ENCODE peak calls at places on chromosomes 4 and X, in five cellular contexts. K is CD8-positive, alpha-beta T cell; W is dorsolateral prefrontal cortex; J is mucosa of descending colon; P is A673. U is an unnamed sample.

GRCh38 chr4:7021930-7022658 is 21.1 kb upstream of the TADA2B start:
- DNase-seq in P (no peak), J (no peak), K (no peak), W (no peak), U (no peak)

GRCh38 chr4:154983714-154984113 is 202.6 kb downstream of the RBM46 start:
- DNase-seq in J (no peak), P (no peak), W (no peak), K (no peak), U (no peak)

GRCh38 chr4:95304898-95305297 is 243.9 kb downstream of the UNC5C start:
- DNase-seq in K (no peak), P (no peak), W (no peak), J (no peak), U (peak)

GRCh38 chr4:17091104-17091503 is 192.7 kb upstream of the LDB2 start:
- DNase-seq in J (no peak), W (no peak), K (no peak), P (no peak), U (no peak)

GRCh38 chr4:54433686-54434085 is 204.6 kb downstream of the PDGFRA start:
- DNase-seq in P (peak), J (no peak), K (no peak), W (no peak), U (no peak)

GRCh38 chr4:106266201-106266600 is 49.8 kb downstream of the TBCK start:
- DNase-seq in J (no peak), W (no peak), P (peak), K (no peak), U (no peak)

GRCh38 chrX:10021461-10022272 is 54.5 kb downstream of the CLDN34 start:
- DNase-seq in W (no peak), J (no peak), P (no peak), K (no peak), U (no peak)

GRCh38 chr4:101667348-101667747 is 123.2 kb upstream of the BANK1 start:
- DNase-seq in W (peak), P (no peak), K (no peak), J (no peak), U (no peak)

GRCh38 chr4:78666830-78667258 is 109.3 kb upstream of the BMP2K start:
- DNase-seq in P (no peak), W (no peak), J (no peak), K (no peak), U (no peak)

GRCh38 chrX:29496636-29497180 is 718.7 kb upstream of the MAGEB2 start:
- DNase-seq in W (no peak), K (no peak), J (no peak), P (no peak), U (no peak)

GRCh38 chrX:135389717-135390116 is 32.0 kb upstream of the SMIM10L2A start:
- DNase-seq in K (no peak), W (no peak), J (no peak), P (no peak), U (no peak)

GRCh38 chrX:19799319-19800182 is 87.8 kb downstream of the SH3KBP1 start:
- DNase-seq in K (peak), W (no peak), P (no peak), J (no peak), U (no peak)

GRCh38 chr4:1790005-1790404 is 3.1 kb upstream of the FGFR3 start:
- DNase-seq in W (no peak), K (no peak), J (no peak), P (no peak), U (no peak)

GRCh38 chrX:9884031-9884779 is 83.0 kb upstream of the CLDN34 start:
- DNase-seq in W (no peak), P (no peak), K (no peak), J (no peak), U (no peak)

GRCh38 chr4:98928505-98929340 is at the start of gene EIF4E:
- DNase-seq in P (peak), J (peak), W (peak), K (peak), U (peak)

GRCh38 chr4:98928131-98928504 is 815 bp downstream of the EIF4E start:
- DNase-seq in K (peak), W (peak), J (peak), P (peak), U (peak)

GRCh38 chr4:98930311-98930865 is 1.5 kb upstream of the EIF4E start:
- DNase-seq in W (no peak), K (no peak), J (no peak), P (no peak), U (no peak)

GRCh38 chr4:98932539-98932938 is 3.6 kb upstream of the EIF4E start:
- DNase-seq in K (no peak), W (no peak), P (no peak), J (no peak), U (no peak)

GRCh38 chr4:98929341-98930267 is 671 bp upstream of the EIF4E start:
- DNase-seq in J (peak), W (peak), K (peak), P (no peak), U (peak)
- TF ChIP-seq CTCF in J (no peak), W (peak), K (no peak), P (no peak), U (no peak)

GRCh38 chrX:143081231-143081630 is 55.5 kb downstream of the SPANXN4 start:
- DNase-seq in K (no peak), J (no peak), P (no peak), W (no peak), U (no peak)

GRCh38 chrX:143082537-143082936 is 56.8 kb downstream of the SPANXN4 start:
- DNase-seq in W (no peak), J (no peak), K (no peak), P (no peak), U (no peak)
- H3K4me3 ChIP-seq in W (no peak), J (no peak), K (no peak), P (no peak), U (no peak)

GRCh38 chrX:40984962-40985361 is 100.3 kb upstream of the USP9X start:
- DNase-seq in P (no peak), J (no peak), W (no peak), K (no peak), U (no peak)

GRCh38 chrX:40987413-40987812 is 97.8 kb upstream of the USP9X start:
- DNase-seq in P (no peak), K (no peak), W (no peak), J (no peak), U (no peak)

DNA sequence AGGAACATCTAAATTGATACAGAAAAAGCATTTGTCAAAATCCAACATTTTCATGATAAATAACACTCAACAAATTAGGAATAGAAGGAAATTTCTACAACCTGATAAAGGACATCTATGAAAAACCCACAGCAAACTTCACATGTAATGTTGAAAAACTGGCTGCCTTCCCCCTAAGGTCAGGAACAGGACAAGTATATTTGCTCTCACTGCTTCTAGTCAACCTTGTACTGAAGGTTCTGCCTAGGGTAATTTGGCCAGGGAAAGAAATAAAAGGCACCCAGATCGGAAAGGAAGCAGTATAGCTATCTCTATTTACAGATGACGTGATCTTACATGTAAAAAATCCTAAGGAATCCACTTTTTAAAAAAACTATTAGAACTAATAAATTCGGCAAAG is 97.1 kb upstream of the USP9X start:
- DNase-seq in J (no peak), K (no peak), P (no peak), W (no peak), U (no peak)
- TF ChIP-seq CTCF in J (no peak), K (no peak), P (no peak), W (no peak), U (no peak)

GRCh38 chr4:87345139-87345538 is 22.5 kb upstream of the HSD17B13 start:
- DNase-seq in W (no peak), J (no peak), P (no peak), K (no peak), U (no peak)
- H3K4me3 ChIP-seq in W (no peak), J (no peak), P (no peak), K (no peak), U (no peak)

DNA sequence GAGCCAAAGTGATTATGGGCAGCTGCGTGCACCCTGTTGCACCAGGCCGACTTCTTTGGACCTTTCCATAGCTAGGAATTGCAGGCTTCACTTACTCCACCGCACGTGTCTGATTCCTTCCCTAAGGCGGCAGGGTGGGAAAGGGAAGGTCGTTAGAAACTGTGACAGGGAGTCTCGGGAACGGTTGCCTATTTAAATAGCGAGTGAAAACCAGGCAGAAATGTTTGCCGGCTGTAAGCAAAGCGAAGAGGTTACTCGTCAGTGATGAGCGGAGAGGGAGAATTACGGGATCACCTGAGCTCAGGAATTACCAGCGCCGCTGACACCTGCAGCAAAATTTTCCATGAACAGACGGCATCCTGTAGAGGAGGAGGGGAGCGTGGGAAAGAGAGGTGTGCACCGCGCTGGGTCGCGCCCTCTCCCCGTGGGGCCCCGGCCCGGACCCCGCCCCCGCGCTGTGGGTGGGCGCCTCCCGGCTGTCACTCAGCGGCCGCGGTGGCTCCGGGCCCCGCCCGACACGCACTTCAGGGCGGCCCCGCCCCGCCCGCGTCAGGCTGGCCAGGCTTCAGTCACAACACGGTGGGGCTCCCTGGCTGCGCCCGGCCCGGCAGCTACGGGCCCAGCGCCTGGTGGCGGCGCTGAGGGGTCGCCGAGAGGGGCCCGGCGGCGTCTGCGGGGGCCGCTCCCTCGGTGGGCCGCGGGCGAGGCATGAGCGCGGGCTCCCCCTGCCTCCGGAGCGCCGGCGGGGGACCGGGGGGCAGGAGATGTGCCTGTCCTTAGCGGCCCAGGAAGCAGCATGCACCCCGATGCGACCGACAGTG is at the start of gene SNX25:
- DNase-seq in J (peak), P (peak), W (peak), K (peak), U (no peak)
- TF ChIP-seq CTCF in J (no peak), P (no peak), W (peak), K (no peak), U (no peak)

GRCh38 chr4:76736434-76736833 is 161.5 kb downstream of the SOWAHB start:
- DNase-seq in W (no peak), J (no peak), K (no peak), P (no peak), U (no peak)

GRCh38 chr4:76740192-76740591 is 157.8 kb downstream of the SOWAHB start:
- DNase-seq in J (no peak), K (no peak), W (no peak), P (no peak), U (no peak)

GRCh38 chr4:76737180-76737579 is 160.8 kb downstream of the SOWAHB start:
- DNase-seq in W (no peak), J (no peak), P (no peak), K (no peak), U (no peak)

GRCh38 chr4:76740866-76741662 is 156.9 kb downstream of the SOWAHB start:
- DNase-seq in P (no peak), J (no peak), K (no peak), W (no peak), U (no peak)

DNA sequence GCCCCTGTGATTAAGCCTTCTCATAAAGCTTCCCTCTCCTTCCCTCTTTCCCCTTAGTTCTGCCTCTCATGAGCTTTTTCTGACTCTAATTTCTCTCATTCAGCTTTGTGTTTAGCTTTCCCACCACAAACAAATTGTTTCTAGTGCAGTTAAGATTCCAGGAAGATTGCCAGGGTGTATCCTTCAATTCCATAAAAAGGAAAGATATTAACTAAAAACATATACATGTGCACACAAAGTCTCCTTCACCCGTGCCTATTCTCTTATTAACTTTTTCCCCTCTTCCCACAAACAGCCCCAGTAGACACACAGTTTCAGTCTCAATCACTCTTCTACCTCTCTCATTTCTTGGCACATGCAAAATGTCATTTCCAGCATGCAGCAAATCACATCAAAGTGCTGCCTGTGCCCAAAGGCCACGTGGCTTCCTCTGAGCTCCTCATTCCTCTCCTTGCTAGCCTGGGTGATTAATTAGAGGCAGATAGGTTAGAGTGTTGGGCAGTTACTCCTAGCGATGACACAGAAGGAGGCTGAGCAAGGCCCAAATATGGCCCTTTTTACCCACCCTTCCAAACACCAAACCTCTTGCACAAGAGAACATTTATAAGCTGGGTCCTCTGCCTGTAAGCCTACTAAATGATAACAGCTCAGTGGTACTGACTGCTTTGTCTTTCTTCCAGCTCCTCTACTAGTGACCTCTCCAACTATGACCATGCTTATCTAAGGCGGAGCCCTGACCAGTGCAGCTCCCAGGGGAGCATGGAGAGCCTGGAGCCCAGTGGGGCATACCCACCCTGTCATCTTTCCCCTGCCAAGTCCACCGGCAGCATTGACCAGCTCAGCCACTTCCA is 159.6 kb downstream of the SOWAHB start:
- DNase-seq in W (peak), P (no peak), K (no peak), J (no peak), U (no peak)
- H3K4me3 ChIP-seq in W (no peak), P (no peak), K (no peak), J (no peak), U (no peak)

DNA sequence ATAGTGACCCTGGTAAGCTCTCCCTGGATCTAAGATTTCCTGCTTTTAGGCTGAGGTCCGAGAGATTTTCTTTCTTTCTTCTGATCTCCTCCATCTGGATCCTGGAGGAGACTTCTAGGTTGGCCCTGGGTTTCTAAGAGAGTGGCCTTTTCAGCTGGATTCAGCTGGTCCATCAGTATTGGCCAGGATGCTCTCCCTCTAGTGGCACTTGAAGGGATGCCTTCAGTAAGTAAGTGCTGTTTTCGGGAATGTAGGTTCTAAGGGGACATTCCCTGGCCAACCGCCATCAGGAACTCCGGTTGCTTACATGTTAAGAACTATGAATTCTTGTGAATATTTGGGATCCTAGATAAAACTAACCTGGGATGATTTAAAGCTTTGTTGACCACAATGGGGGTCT is 56.9 kb downstream of the SERTM2 start:
- DNase-seq in W (no peak), P (peak), J (no peak), K (no peak), U (no peak)
- TF ChIP-seq CTCF in W (peak), P (peak), J (no peak), K (no peak), U (peak)

DNA sequence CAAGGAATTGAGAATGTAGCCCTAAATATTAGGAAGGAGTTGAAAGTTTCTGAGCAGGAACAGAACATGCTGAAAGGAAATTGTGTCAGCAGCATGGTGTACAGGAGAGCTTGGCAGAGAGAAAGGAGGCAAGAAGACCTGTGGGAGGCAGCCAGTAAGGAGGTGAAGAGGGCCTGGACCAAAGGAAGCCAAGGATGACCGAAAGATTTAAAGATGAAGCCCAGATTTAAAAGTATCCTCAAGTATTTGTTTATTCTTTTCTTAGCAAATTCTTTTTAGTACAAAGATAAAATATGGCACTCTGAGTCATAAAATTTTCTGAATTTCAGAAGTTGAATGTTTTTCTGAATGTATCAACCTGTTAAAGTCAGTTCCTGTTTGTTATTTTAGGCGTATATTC is 3.5 kb downstream of the PKD2 start:
- DNase-seq in W (no peak), K (no peak), J (no peak), P (no peak), U (no peak)
- H3K4me3 ChIP-seq in W (peak), K (no peak), J (no peak), P (no peak), U (no peak)